ENCODE peak calls at places on chromosomes 2 and 18, in six cellular contexts. V is A549, I is K562, A is H1, Z is endothelial cell of umbilical vein, N is HepG2. B is an unnamed sample.

GRCh38 chr2:47904903-47905453 is 1.3 kb downstream of the FBXO11 start:
- DNase-seq in V (peak; percentile 17), I (peak; percentile 30), A (no peak), Z (peak; percentile 45), N (peak; percentile 19), B (peak; percentile 35)

GRCh38 chr2:147297820-147298219 is 547.0 kb upstream of the ACVR2A start:
- DNase-seq in V (no peak), I (no peak), A (no peak), Z (no peak), N (no peak), B (no peak)

GRCh38 chr18:52370841-52371240 is 30.8 kb downstream of the DCC start:
- DNase-seq in V (no peak), I (no peak), A (no peak), Z (no peak), N (no peak), B (no peak)

GRCh38 chr2:232892843-232893242 is 22.8 kb downstream of the SNORC start:
- DNase-seq in V (no peak), I (no peak), A (no peak), Z (no peak), N (no peak), B (no peak)

GRCh38 chr18:3603460-3604259 is 153.7 kb downstream of the TGIF1 start:
- DNase-seq in V (no peak), I (peak; percentile 90), A (peak; percentile 85), Z (peak; percentile 96), N (peak; percentile 69), B (peak; percentile 59)

GRCh38 chr2:67046568-67046967 is 350.6 kb upstream of the ETAA1 start:
- DNase-seq in V (no peak), I (no peak), A (no peak), Z (no peak), N (no peak), B (no peak)

GRCh38 chr18:76619342-76620315 is 124.6 kb upstream of the ZNF516 start:
- DNase-seq in V (no peak), I (peak; percentile 4), A (no peak), Z (no peak), N (no peak), B (peak; percentile 65)

GRCh38 chr2:219368690-219369108 is 19.0 kb downstream of the DNPEP start:
- DNase-seq in V (no peak), I (no peak), A (no peak), Z (peak; percentile 82), N (no peak), B (no peak)

GRCh38 chr2:60339286-60339685 is 214.2 kb downstream of the BCL11A start:
- DNase-seq in V (no peak), I (no peak), A (no peak), Z (no peak), N (no peak), B (no peak)

GRCh38 chr18:44589709-44590108 is 91.0 kb upstream of the SETBP1 start:
- DNase-seq in V (no peak), I (no peak), A (no peak), Z (peak; percentile 91), N (no peak), B (no peak)

GRCh38 chr2:42128731-42129486 is 40.2 kb upstream of the EML4 start:
- DNase-seq in V (no peak), I (no peak), A (no peak), Z (peak; percentile 44), N (no peak), B (no peak)

GRCh38 chr18:48540329-48541025 is 1.6 kb downstream of the CTIF start:
- DNase-seq in V (peak; percentile 45), I (peak; percentile 79), A (no peak), Z (peak; percentile 69), N (peak; percentile 57), B (peak; percentile 67)

GRCh38 chr2:576292-576691 is 100.9 kb downstream of the TMEM18 start:
- DNase-seq in V (no peak), I (no peak), A (no peak), Z (no peak), N (no peak), B (no peak)

GRCh38 chr18:26963292-26963691 is 97.8 kb upstream of the AQP4 start:
- DNase-seq in V (no peak), I (no peak), A (no peak), Z (no peak), N (no peak), B (no peak)

GRCh38 chr18:55586841-55587240 is 1.2 kb downstream of the TCF4 start:
- DNase-seq in V (no peak), I (no peak), A (no peak), Z (peak; percentile 53), N (no peak), B (no peak)

GRCh38 chr2:233085037-233085838 is 25.1 kb downstream of the INPP5D start:
- DNase-seq in V (no peak), I (no peak), A (no peak), Z (peak; percentile 44), N (peak; percentile 93), B (no peak)

GRCh38 chr18:7754258-7754657 is 187.1 kb downstream of the PTPRM start:
- DNase-seq in V (no peak), I (no peak), A (no peak), Z (no peak), N (peak; percentile 23), B (no peak)

GRCh38 chr2:27095745-27096651 is 9.4 kb downstream of the KHK start:
- DNase-seq in V (peak; percentile 80), I (peak; percentile 80), A (no peak), Z (peak; percentile 71), N (peak; percentile 97), B (peak; percentile 59)

GRCh38 chr2:134271758-134272157 is 17.9 kb downstream of the MGAT5 start:
- DNase-seq in V (no peak), I (no peak), A (no peak), Z (no peak), N (no peak), B (no peak)

GRCh38 chr2:145845207-145845894 is 1325.4 kb upstream of the ZEB2 start:
- DNase-seq in V (no peak), I (no peak), A (no peak), Z (no peak), N (peak; percentile 41), B (no peak)
- TF ChIP-seq JUN in V (no peak), I (no peak), A (no peak), Z (no peak), N (no peak), B (no peak)

DNA sequence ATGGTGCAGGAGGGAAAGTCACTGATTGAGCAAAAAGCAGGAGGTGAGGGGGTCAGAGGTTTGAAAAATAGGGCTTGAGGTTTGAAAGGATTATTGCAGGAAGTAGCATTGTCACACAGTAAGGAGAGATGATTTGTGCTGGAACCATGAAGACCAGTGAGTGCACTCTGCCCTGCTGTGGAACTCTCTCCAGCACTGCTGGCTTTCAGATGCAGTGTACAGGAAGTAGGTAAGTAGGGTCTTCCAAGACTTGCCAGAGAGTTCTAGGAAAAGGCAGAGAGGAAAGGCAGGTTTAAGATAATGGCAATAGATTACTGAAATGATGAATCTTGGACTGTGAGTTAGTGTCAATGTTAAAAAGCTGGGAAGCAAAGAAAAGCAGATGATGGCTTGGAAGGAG is 11.2 kb downstream of the SP110 start:
- DNase-seq in V (no peak), I (no peak), A (no peak), Z (no peak), N (no peak), B (no peak)
- TF ChIP-seq JUN in V (no peak), I (no peak), A (no peak), Z (no peak), N (no peak), B (no peak)

GRCh38 chr2:112915300-112916144 is 4.6 kb downstream of the IL37 start:
- DNase-seq in V (no peak), I (no peak), A (no peak), Z (no peak), N (no peak), B (no peak)
- TF ChIP-seq JUN in V (no peak), I (no peak), A (no peak), Z (no peak), N (no peak), B (no peak)

DNA sequence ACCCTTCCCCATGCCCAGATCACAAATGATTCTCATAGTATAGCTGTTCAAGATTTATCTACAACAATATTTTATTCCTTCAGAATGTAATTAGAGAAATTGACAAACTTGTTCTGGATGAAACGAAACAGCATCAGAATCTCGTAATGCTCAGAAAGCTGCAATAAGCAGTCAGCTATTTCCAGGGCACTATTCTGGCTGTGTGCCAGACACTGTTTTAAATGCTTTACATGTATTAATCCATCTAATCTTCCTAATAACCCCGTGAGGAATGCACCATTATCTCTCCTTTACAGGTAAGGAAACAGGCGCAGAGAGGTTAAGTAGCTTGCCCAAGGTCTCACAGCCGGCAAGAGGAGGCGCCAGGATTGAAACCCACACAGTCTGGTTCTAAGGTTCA is 10.1 kb upstream of the LYPD6B start:
- DNase-seq in V (no peak), I (no peak), A (no peak), Z (no peak), N (no peak), B (no peak)
- TF ChIP-seq JUN in V (no peak), I (no peak), A (no peak), Z (no peak), N (no peak), B (no peak)

GRCh38 chr18:37019157-37019571 is 190.2 kb downstream of the KIAA1328 start:
- DNase-seq in V (no peak), I (no peak), A (peak; percentile 13), Z (no peak), N (peak; percentile 27), B (no peak)
- TF ChIP-seq JUN in V (no peak), I (no peak), A (no peak), Z (no peak), N (no peak), B (no peak)

GRCh38 chr2:209321076-209321475 is 102.8 kb upstream of the MAP2 start:
- DNase-seq in V (no peak), I (no peak), A (no peak), Z (no peak), N (no peak), B (no peak)
- TF ChIP-seq JUN in V (no peak), I (no peak), A (no peak), Z (no peak), N (no peak), B (no peak)

B was measured in WTC11.